ENCODE peak calls at places on chromosomes 12 and 14, in seven cellular contexts. V is sigmoid colon; T is mesenchymal stem cell; X is neural progenitor cell; J is SJSA1; W is prostate gland; P is effector memory CD4-positive, alpha-beta T cell. O is an unnamed sample.

GRCh38 chr12:60168441-60168840 is 572.6 kb downstream of the SLC16A7 start:
- DNase-seq in V (no peak), X (no peak), T (no peak), P (no peak), W (no peak), J (no peak), O (no peak)

GRCh38 chr12:79897617-79898016 is 37.3 kb downstream of the PPP1R12A start:
- DNase-seq in T (peak; percentile 56), W (no peak), X (no peak), V (no peak), P (no peak), J (peak; percentile 91), O (peak; percentile 33)

GRCh38 chr12:96063046-96063445 is 27.7 kb upstream of the LTA4H start:
- DNase-seq in J (peak; percentile 64), W (no peak), V (no peak), X (no peak), T (peak; percentile 9), P (no peak), O (no peak)

GRCh38 chr14:29894030-29894429 is 33.6 kb downstream of the PRKD1 start:
- DNase-seq in P (no peak), X (no peak), T (no peak), J (no peak), V (no peak), W (no peak), O (no peak)

GRCh38 chr12:105581420-105581819 is 250.9 kb downstream of the C12orf75 start:
- DNase-seq in P (no peak), T (no peak), J (no peak), W (no peak), V (no peak), X (no peak), O (no peak)

GRCh38 chr12:58896278-58896677 is 24.0 kb downstream of the LRIG3 start:
- DNase-seq in T (no peak), J (no peak), W (no peak), X (no peak), P (no peak), V (no peak), O (no peak)

GRCh38 chr14:60090864-60091519 is 731 bp upstream of the PCNX4 start:
- DNase-seq in J (no peak), V (peak; percentile 80), P (no peak), W (peak; percentile 17), T (peak; percentile 75), X (peak; percentile 49), O (no peak)

GRCh38 chr12:8589679-8590078 is 23.0 kb downstream of the AICDA start:
- DNase-seq in J (no peak), X (no peak), W (no peak), V (no peak), T (no peak), P (no peak), O (no peak)

GRCh38 chr12:124752437-124753229 is 111.0 kb downstream of the SCARB1 start:
- DNase-seq in T (peak; percentile 45), J (no peak), W (no peak), V (no peak), P (no peak), X (no peak), O (no peak)

GRCh38 chr14:92677087-92677668 is 71.2 kb downstream of the LGMN start:
- DNase-seq in J (no peak), W (no peak), V (peak; percentile 62), P (no peak), X (no peak), T (no peak), O (no peak)

GRCh38 chr12:13071305-13072280 is 27.4 kb downstream of the FAM234B start:
- DNase-seq in V (no peak), X (no peak), J (no peak), P (no peak), T (no peak), W (no peak), O (no peak)

GRCh38 chr14:92549096-92549852 is 35.7 kb downstream of the RIN3 start:
- DNase-seq in V (no peak), X (no peak), T (no peak), W (no peak), P (no peak), J (no peak), O (no peak)

GRCh38 chr12:132065203-132065602 is 78.9 kb downstream of the DDX51 start:
- DNase-seq in V (no peak), T (no peak), W (no peak), J (no peak), P (no peak), X (no peak), O (no peak)

GRCh38 chr12:115980339-115980738 is 297.2 kb downstream of the MED13L start:
- DNase-seq in T (no peak), W (no peak), V (no peak), X (no peak), J (no peak), P (no peak), O (no peak)

GRCh38 chr12:94875525-94875924 is 128.0 kb downstream of the NDUFA12 start:
- DNase-seq in W (peak; percentile 28), J (no peak), T (no peak), X (peak; percentile 55), V (no peak), P (no peak), O (peak; percentile 49)

GRCh38 chr14:38129705-38130104 is 78.0 kb upstream of the SSTR1 start:
- DNase-seq in X (no peak), V (no peak), T (no peak), W (no peak), J (no peak), P (no peak), O (no peak)

GRCh38 chr12:52916225-52916624 is 11.3 kb upstream of the KRT8 start:
- DNase-seq in P (no peak), T (no peak), W (no peak), J (no peak), X (no peak), V (no peak), O (no peak)

DNA sequence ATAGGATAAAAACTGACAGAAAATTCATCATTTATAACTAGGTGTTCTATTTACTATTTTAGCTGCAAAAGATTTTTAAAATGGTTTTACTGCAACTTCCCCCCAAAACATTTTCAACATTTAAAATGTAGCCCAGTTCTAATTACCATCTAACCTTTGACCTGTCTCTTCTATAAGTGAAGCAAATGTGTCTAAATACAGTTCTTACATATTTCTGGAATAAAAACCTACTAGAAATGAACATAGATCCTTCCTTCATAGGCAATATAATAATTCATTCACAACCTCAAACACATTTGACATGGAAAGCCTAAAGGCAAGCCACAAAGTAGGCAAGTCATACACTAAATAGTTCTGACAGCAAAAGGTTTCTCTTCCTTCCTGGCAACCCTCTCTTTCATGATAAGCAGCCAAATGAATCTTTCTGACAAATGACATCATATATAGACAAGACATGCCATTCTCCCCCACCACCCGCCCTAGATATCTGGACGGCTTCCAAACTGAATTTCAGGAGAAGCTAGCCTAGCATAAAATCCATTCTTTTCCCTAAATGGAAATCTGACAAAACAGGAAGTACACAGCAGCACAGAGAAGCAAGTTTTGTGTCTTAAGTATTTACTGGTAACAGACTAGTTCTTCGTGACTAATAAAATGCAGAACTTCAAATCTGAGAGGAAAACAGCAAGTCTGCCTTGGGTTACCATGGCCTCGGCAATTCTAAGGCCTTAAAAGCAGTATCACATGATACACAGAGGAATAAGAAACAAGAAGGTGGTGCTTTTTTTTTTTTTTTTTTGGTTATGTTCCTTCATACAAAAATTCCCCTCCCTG is 17.2 kb upstream of the ARID4A start:
- DNase-seq in W (peak; percentile 15), J (peak; percentile 85), P (no peak), X (no peak), V (no peak), T (peak; percentile 96), O (no peak)
- H3K9me3 ChIP-seq in W (no peaks in the 10 kb centered on the region), J (no peaks in the 10 kb centered on the region), P (no peaks in the 10 kb centered on the region), X (no peaks in the 10 kb centered on the region), V (no peaks in the 10 kb centered on the region), T (no peaks in the 10 kb centered on the region), O (no peaks in the 10 kb centered on the region)

GRCh38 chr14:19974844-19975243 is 547 bp upstream of the OR4K15 start:
- DNase-seq in J (no peak), X (no peak), W (no peak), V (no peak), P (peak; percentile 11), T (no peak), O (no peak)

GRCh38 chr14:19975291-19975690 is at the start of gene OR4K15:
- DNase-seq in J (no peak), X (no peak), P (no peak), W (no peak), V (no peak), T (no peak), O (no peak)
- H3K9me3 ChIP-seq in J (no peaks in the 10 kb centered on the region), X (peaks cover 5% of the 10 kb centered on the region), P (no peaks in the 10 kb centered on the region), W (no peaks in the 10 kb centered on the region), V (no peaks in the 10 kb centered on the region), T (no peaks in the 10 kb centered on the region), O (no peaks in the 10 kb centered on the region)

DNA sequence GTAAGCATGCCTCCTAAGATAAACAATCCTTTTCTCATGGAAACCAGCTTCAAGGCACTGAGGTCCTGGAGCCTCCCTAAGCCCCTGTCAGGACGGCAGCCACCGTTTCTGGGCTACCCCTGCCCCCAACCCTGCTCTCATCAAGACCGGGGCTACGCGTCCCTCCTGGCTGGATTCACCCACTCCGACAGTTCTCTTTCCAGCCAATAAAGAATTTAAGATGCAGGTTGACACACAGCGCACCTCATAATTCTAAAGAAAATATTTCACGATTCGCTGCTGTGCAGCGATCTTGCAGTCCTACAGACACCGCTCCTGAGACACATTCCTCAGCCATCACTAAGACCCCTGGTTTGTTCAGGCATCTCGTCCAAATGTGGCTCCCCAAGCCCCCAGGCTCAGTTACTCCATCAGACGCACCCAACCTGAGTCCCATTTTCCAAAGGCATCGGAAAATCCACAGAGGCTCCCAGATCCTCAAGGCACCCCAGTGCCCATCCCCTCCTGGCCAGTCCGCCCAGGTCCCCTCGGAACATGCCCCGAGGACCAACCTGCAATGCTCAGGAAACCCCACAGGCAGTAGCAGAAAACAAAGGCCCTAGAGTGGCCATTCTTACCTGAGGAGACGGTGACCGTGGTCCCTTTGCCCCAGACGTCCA is 336.3 kb downstream of the TMEM121 start:
- DNase-seq in J (no peak), V (peak; percentile 29), P (no peak), X (no peak), T (no peak), W (no peak), O (no peak)
- H3K9me3 ChIP-seq in J (peaks cover 7% of the 10 kb centered on the region), V (no peaks in the 10 kb centered on the region), P (no peaks in the 10 kb centered on the region), X (no peaks in the 10 kb centered on the region), T (no peaks in the 10 kb centered on the region), W (no peaks in the 10 kb centered on the region), O (peaks cover 4% of the 10 kb centered on the region)

GRCh38 chr14:24317141-24317927 is 6.0 kb downstream of the LTB4R start:
- DNase-seq in P (no peak), J (peak; percentile 27), V (no peak), T (peak; percentile 13), W (no peak), X (no peak), O (no peak)
- H3K9me3 ChIP-seq in P (no peaks in the 10 kb centered on the region), J (no peaks in the 10 kb centered on the region), V (no peaks in the 10 kb centered on the region), T (no peaks in the 10 kb centered on the region), W (no peaks in the 10 kb centered on the region), X (no peaks in the 10 kb centered on the region), O (no peaks in the 10 kb centered on the region)

DNA sequence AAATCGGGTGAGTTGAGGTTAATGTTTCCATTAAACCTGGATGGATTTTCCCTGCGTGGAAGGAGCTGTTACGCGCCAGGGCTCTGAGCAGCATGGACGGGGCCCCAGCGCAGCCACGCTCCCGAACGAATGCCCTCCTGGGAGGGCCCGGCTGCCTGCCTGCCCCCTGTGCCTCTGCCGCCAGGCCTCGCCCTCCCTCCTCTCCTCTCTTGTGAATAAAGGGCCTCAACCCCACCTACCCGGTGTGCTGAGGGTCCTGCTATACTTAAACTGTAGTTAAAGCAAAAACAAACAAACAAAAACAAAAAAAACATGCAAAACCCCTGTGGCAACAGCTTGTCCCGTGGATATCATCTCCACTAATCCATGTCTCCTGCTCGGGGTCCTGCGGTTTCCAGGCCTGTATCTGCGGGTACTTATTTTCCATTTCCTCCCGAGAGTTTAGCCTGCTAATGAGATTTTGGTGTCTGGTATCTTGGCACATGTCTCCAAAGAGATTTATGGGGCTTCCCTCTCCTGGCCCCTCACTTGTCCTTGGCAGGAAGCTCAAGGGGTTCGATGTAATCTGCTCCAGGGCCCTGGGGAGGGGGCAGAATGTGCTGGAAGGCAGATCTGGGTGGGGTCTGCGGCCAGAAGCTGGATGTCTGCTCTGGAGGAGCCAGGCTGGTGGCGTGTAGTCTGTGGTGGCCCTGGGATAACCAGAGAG is 85.6 kb downstream of the KIF26A start:
- DNase-seq in T (peak; percentile 28), V (no peak), J (no peak), P (no peak), W (no peak), X (no peak), O (no peak)
- H3K9me3 ChIP-seq in T (peaks cover 6% of the 10 kb centered on the region), V (no peaks in the 10 kb centered on the region), J (no peaks in the 10 kb centered on the region), P (no peaks in the 10 kb centered on the region), W (no peaks in the 10 kb centered on the region), X (no peaks in the 10 kb centered on the region), O (peaks cover 9% of the 10 kb centered on the region)